ENCODE peak calls at places on chromosomes 4 and X, in eight cellular contexts. One of them, this sample, is unnamed.

GRCh38 chr4:117267317-117267716 is 181.9 kb upstream of the TRAM1L1 start:
- DNase-seq in heart left ventricle: no peak
- DNase-seq in ovary: no peak
- DNase-seq in testis: no peak
- DNase-seq in fibroblast of lung: no peak
- DNase-seq in H9: no peak
- DNase-seq in CD8-positive, alpha-beta T cell: no peak
- DNase-seq in CD8-positive, alpha-beta memory T cell: no peak
- DNase-seq in this sample: no peak

GRCh38 chrX:129825746-129826505 is 17.8 kb downstream of the ZDHHC9 start:
- DNase-seq in heart left ventricle: no peak
- DNase-seq in ovary: no peak
- DNase-seq in testis: no peak
- DNase-seq in fibroblast of lung: no peak
- DNase-seq in H9: no peak
- DNase-seq in CD8-positive, alpha-beta T cell: no peak
- DNase-seq in CD8-positive, alpha-beta memory T cell: no peak
- DNase-seq in this sample: no peak

GRCh38 chr4:10421344-10422055 is 35.7 kb downstream of the ZNF518B start:
- DNase-seq in heart left ventricle: no peak
- DNase-seq in ovary: no peak
- DNase-seq in testis: no peak
- DNase-seq in fibroblast of lung: no peak
- DNase-seq in H9: no peak
- DNase-seq in CD8-positive, alpha-beta T cell: no peak
- DNase-seq in CD8-positive, alpha-beta memory T cell: no peak
- DNase-seq in this sample: no peak

GRCh38 chr4:105966046-105966445 is 70.8 kb downstream of the NPNT start:
- DNase-seq in heart left ventricle: no peak
- DNase-seq in ovary: no peak
- DNase-seq in testis: no peak
- DNase-seq in fibroblast of lung: peak; percentile 44
- DNase-seq in H9: no peak
- DNase-seq in CD8-positive, alpha-beta T cell: no peak
- DNase-seq in CD8-positive, alpha-beta memory T cell: no peak
- DNase-seq in this sample: no peak

GRCh38 chr4:86685401-86685800 is 91.3 kb downstream of the PTPN13 start:
- DNase-seq in heart left ventricle: no peak
- DNase-seq in ovary: no peak
- DNase-seq in testis: no peak
- DNase-seq in fibroblast of lung: peak; percentile 6
- DNase-seq in H9: no peak
- DNase-seq in CD8-positive, alpha-beta T cell: no peak
- DNase-seq in CD8-positive, alpha-beta memory T cell: no peak
- DNase-seq in this sample: no peak

GRCh38 chr4:176444741-176445140 is 125.0 kb downstream of the SPCS3 start:
- DNase-seq in heart left ventricle: no peak
- DNase-seq in ovary: no peak
- DNase-seq in testis: no peak
- DNase-seq in fibroblast of lung: peak; percentile 92
- DNase-seq in H9: no peak
- DNase-seq in CD8-positive, alpha-beta T cell: no peak
- DNase-seq in CD8-positive, alpha-beta memory T cell: no peak
- DNase-seq in this sample: no peak

GRCh38 chr4:17398805-17399204 is 113.1 kb downstream of the QDPR start:
- DNase-seq in heart left ventricle: no peak
- DNase-seq in ovary: no peak
- DNase-seq in testis: no peak
- DNase-seq in fibroblast of lung: no peak
- DNase-seq in H9: no peak
- DNase-seq in CD8-positive, alpha-beta T cell: no peak
- DNase-seq in CD8-positive, alpha-beta memory T cell: no peak
- DNase-seq in this sample: no peak

GRCh38 chr4:3805026-3805425 is 38.8 kb downstream of the ADRA2C start:
- DNase-seq in heart left ventricle: no peak
- DNase-seq in ovary: no peak
- DNase-seq in testis: no peak
- DNase-seq in fibroblast of lung: no peak
- DNase-seq in H9: no peak
- DNase-seq in CD8-positive, alpha-beta T cell: no peak
- DNase-seq in CD8-positive, alpha-beta memory T cell: no peak
- DNase-seq in this sample: peak; percentile 23

GRCh38 chr4:142264961-142265360 is 581.1 kb downstream of the INPP4B start:
- DNase-seq in heart left ventricle: no peak
- DNase-seq in ovary: no peak
- DNase-seq in testis: no peak
- DNase-seq in fibroblast of lung: peak; percentile 64
- DNase-seq in H9: no peak
- DNase-seq in CD8-positive, alpha-beta T cell: no peak
- DNase-seq in CD8-positive, alpha-beta memory T cell: no peak
- DNase-seq in this sample: no peak

GRCh38 chr4:1207603-1208265 is 35.4 kb upstream of the SPON2 start:
- DNase-seq in heart left ventricle: peak; percentile 68
- DNase-seq in ovary: peak; percentile 90
- DNase-seq in testis: peak; percentile 82
- DNase-seq in fibroblast of lung: peak; percentile 73
- DNase-seq in H9: no peak
- DNase-seq in CD8-positive, alpha-beta T cell: no peak
- DNase-seq in CD8-positive, alpha-beta memory T cell: no peak
- DNase-seq in this sample: peak; percentile 80

GRCh38 chr4:78297075-78297815 is 240.1 kb downstream of the FRAS1 start:
- DNase-seq in heart left ventricle: no peak
- DNase-seq in ovary: no peak
- DNase-seq in testis: no peak
- DNase-seq in fibroblast of lung: peak; percentile 55
- DNase-seq in H9: no peak
- DNase-seq in CD8-positive, alpha-beta T cell: no peak
- DNase-seq in CD8-positive, alpha-beta memory T cell: no peak
- DNase-seq in this sample: no peak

GRCh38 chr4:140102406-140102805 is 51.6 kb downstream of the MAML3 start:
- DNase-seq in heart left ventricle: no peak
- DNase-seq in ovary: no peak
- DNase-seq in testis: no peak
- DNase-seq in fibroblast of lung: peak; percentile 38
- DNase-seq in H9: no peak
- DNase-seq in CD8-positive, alpha-beta T cell: no peak
- DNase-seq in CD8-positive, alpha-beta memory T cell: no peak
- DNase-seq in this sample: no peak

GRCh38 chr4:136858911-136859310 is 673.4 kb downstream of the PCDH18 start:
- DNase-seq in heart left ventricle: no peak
- DNase-seq in ovary: no peak
- DNase-seq in testis: no peak
- DNase-seq in fibroblast of lung: no peak
- DNase-seq in H9: no peak
- DNase-seq in CD8-positive, alpha-beta T cell: no peak
- DNase-seq in CD8-positive, alpha-beta memory T cell: no peak
- DNase-seq in this sample: no peak

GRCh38 chr4:26349496-26349895 is 28.7 kb downstream of the RBPJ start:
- DNase-seq in heart left ventricle: no peak
- DNase-seq in ovary: no peak
- DNase-seq in testis: no peak
- DNase-seq in fibroblast of lung: no peak
- DNase-seq in H9: no peak
- DNase-seq in CD8-positive, alpha-beta T cell: no peak
- DNase-seq in CD8-positive, alpha-beta memory T cell: no peak
- DNase-seq in this sample: no peak
- H3K4me1 ChIP-seq in heart left ventricle: peaks cover 12% of the 10 kb centered on the region
- H3K4me1 ChIP-seq in ovary: peaks cover 10% of the 10 kb centered on the region
- H3K4me1 ChIP-seq in testis: no peaks in the 10 kb centered on the region
- H3K4me1 ChIP-seq in fibroblast of lung: no peaks in the 10 kb centered on the region
- H3K4me1 ChIP-seq in H9: peaks cover 4% of the 10 kb centered on the region
- H3K4me1 ChIP-seq in CD8-positive, alpha-beta T cell: no peaks in the 10 kb centered on the region
- H3K4me1 ChIP-seq in CD8-positive, alpha-beta memory T cell: peaks cover 7% of the 10 kb centered on the region
- H3K4me1 ChIP-seq in this sample: no peaks in the 10 kb centered on the region

DNA sequence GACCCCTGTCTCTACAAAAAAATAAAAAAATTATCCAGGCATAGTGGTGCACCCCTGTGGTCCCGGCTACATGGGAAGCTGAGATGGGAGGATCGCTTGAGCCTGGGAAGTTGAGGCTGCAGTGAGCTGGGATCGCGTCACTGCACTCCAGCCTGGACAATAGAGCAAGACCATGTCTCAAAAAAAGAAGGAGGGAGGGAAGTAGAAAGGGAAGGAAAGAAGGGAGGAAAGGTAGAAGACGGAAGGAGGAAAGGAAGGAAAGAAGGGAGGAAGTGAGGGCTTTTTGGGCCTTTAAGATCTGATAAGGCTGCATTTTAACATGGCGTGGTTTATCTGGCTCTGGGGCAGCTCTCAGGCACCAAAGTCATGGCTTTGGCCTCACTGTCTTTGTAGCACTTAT is 10.4 kb downstream of the PDK3 start:
- DNase-seq in heart left ventricle: no peak
- DNase-seq in ovary: no peak
- DNase-seq in testis: no peak
- DNase-seq in fibroblast of lung: no peak
- DNase-seq in H9: no peak
- DNase-seq in CD8-positive, alpha-beta T cell: no peak
- DNase-seq in CD8-positive, alpha-beta memory T cell: no peak
- DNase-seq in this sample: no peak
- H3K4me1 ChIP-seq in heart left ventricle: peaks cover 11% of the 10 kb centered on the region
- H3K4me1 ChIP-seq in ovary: no peaks in the 10 kb centered on the region
- H3K4me1 ChIP-seq in testis: no peaks in the 10 kb centered on the region
- H3K4me1 ChIP-seq in fibroblast of lung: no peaks in the 10 kb centered on the region
- H3K4me1 ChIP-seq in H9: peaks cover 2% of the 10 kb centered on the region
- H3K4me1 ChIP-seq in CD8-positive, alpha-beta T cell: peaks cover 46% of the 10 kb centered on the region
- H3K4me1 ChIP-seq in CD8-positive, alpha-beta memory T cell: peaks cover 60% of the 10 kb centered on the region
- H3K4me1 ChIP-seq in this sample: peaks cover 3% of the 10 kb centered on the region

GRCh38 chr4:40306991-40307390 is 28.1 kb upstream of the CHRNA9 start:
- DNase-seq in heart left ventricle: no peak
- DNase-seq in ovary: no peak
- DNase-seq in testis: no peak
- DNase-seq in fibroblast of lung: no peak
- DNase-seq in H9: no peak
- DNase-seq in CD8-positive, alpha-beta T cell: no peak
- DNase-seq in CD8-positive, alpha-beta memory T cell: no peak
- DNase-seq in this sample: no peak

GRCh38 chr4:40306203-40306602 is 28.9 kb upstream of the CHRNA9 start:
- DNase-seq in heart left ventricle: no peak
- DNase-seq in ovary: no peak
- DNase-seq in testis: no peak
- DNase-seq in fibroblast of lung: no peak
- DNase-seq in H9: no peak
- DNase-seq in CD8-positive, alpha-beta T cell: no peak
- DNase-seq in CD8-positive, alpha-beta memory T cell: no peak
- DNase-seq in this sample: no peak

GRCh38 chr4:40308528-40309122 is 26.5 kb upstream of the CHRNA9 start:
- DNase-seq in heart left ventricle: no peak
- DNase-seq in ovary: no peak
- DNase-seq in testis: no peak
- DNase-seq in fibroblast of lung: no peak
- DNase-seq in H9: peak; percentile 41
- DNase-seq in CD8-positive, alpha-beta T cell: no peak
- DNase-seq in CD8-positive, alpha-beta memory T cell: no peak
- DNase-seq in this sample: no peak

GRCh38 chr4:40309250-40309774 is 25.8 kb upstream of the CHRNA9 start:
- DNase-seq in heart left ventricle: peak; percentile 86
- DNase-seq in ovary: peak; percentile 90
- DNase-seq in testis: peak; percentile 97
- DNase-seq in fibroblast of lung: peak; percentile 65
- DNase-seq in H9: peak; percentile 94
- DNase-seq in CD8-positive, alpha-beta T cell: peak; percentile 94
- DNase-seq in CD8-positive, alpha-beta memory T cell: peak; percentile 84
- DNase-seq in this sample: peak; percentile 96

DNA sequence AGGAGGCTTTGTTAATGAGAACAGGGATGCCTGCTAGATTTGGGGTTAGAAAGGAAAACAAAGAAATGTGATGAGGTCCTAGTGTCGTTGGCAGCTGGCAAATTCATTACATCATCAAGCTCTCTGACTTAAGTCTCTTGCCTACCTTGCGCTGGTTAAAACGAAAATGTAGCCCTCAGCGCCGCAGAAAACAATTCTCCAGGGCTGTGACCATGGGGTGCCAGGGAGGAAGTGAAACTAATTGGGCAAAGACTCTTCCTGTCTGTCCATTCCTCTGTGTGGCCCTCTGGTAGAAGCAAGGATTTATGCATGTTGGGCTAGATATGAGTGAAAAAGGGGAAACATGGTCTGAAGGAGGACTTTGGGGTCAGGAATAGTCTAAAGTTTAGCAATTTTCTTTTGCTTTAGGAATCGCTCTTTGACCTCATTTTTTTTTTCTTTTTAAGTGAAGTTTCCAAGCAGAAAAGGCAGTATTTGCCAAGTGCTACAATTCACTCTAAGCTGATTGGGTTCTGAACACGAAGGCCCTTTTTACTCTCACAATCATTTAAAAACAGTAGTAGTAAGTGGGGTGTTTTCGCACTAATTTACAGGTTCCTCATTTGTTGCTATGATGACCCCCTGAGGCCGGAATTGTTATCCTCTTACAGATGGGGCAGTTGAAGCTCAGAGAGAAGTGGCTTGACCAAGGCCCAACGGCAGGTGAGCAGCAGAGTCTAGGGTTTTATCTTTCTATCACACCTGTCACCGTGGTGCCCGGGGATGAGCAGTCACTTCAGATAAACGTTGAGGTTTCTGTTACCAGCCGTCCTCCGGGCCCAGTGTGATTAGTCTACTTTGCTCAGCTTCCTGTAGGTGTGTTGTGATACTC is 27.3 kb upstream of the CHRNA9 start:
- DNase-seq in heart left ventricle: peak; percentile 34
- DNase-seq in ovary: no peak
- DNase-seq in testis: no peak
- DNase-seq in fibroblast of lung: no peak
- DNase-seq in H9: peak; percentile 43
- DNase-seq in CD8-positive, alpha-beta T cell: peak; percentile 77
- DNase-seq in CD8-positive, alpha-beta memory T cell: peak; percentile 41
- DNase-seq in this sample: peak; percentile 67
- H3K4me1 ChIP-seq in heart left ventricle: peaks cover 6% of the 10 kb centered on the region
- H3K4me1 ChIP-seq in ovary: no peaks in the 10 kb centered on the region
- H3K4me1 ChIP-seq in testis: peaks cover 7% of the 10 kb centered on the region
- H3K4me1 ChIP-seq in fibroblast of lung: no peaks in the 10 kb centered on the region
- H3K4me1 ChIP-seq in H9: peaks cover 10% of the 10 kb centered on the region
- H3K4me1 ChIP-seq in CD8-positive, alpha-beta T cell: peaks cover 88% of the 10 kb centered on the region
- H3K4me1 ChIP-seq in CD8-positive, alpha-beta memory T cell: peaks cover 89% of the 10 kb centered on the region
- H3K4me1 ChIP-seq in this sample: no peaks in the 10 kb centered on the region

GRCh38 chrX:13087322-13088154 is 43.1 kb upstream of the FAM9C start:
- DNase-seq in heart left ventricle: no peak
- DNase-seq in ovary: no peak
- DNase-seq in testis: no peak
- DNase-seq in fibroblast of lung: peak; percentile 75
- DNase-seq in H9: no peak
- DNase-seq in CD8-positive, alpha-beta T cell: peak; percentile 62
- DNase-seq in CD8-positive, alpha-beta memory T cell: peak; percentile 59
- DNase-seq in this sample: no peak
- H3K4me1 ChIP-seq in heart left ventricle: peaks cover 19% of the 10 kb centered on the region
- H3K4me1 ChIP-seq in ovary: peaks cover 2% of the 10 kb centered on the region
- H3K4me1 ChIP-seq in testis: no peaks in the 10 kb centered on the region
- H3K4me1 ChIP-seq in fibroblast of lung: no peaks in the 10 kb centered on the region
- H3K4me1 ChIP-seq in H9: no peaks in the 10 kb centered on the region
- H3K4me1 ChIP-seq in CD8-positive, alpha-beta T cell: peaks cover 90% of the 10 kb centered on the region
- H3K4me1 ChIP-seq in CD8-positive, alpha-beta memory T cell: peaks cover 94% of the 10 kb centered on the region
- H3K4me1 ChIP-seq in this sample: no peaks in the 10 kb centered on the region

This sample was measured in aorta.